ENCODE peak calls at places on chromosomes 7 and 10, in ten cellular contexts. D is fibroblast of lung, V is GM12878, F is lower lobe of right lung, L is colonic mucosa, T is IMR-90, E is aorta, R is uterus, I is A549, B is A673. G is an unnamed sample. For H3K9me3, the result is how much of the 10 kb centered on the place peaks cover.

GRCh38 chr10:132143162-132143561 is 43.6 kb upstream of the DPYSL4 start:
- DNase-seq in D (no peak), V (no peak), F (no peak), L (no peak), T (no peak), E (peak), R (no peak), I (no peak), B (no peak), G (no peak)

GRCh38 chr7:48360574-48360973 is 189.3 kb downstream of the ABCA13 start:
- DNase-seq in D (peak), V (no peak), F (no peak), L (no peak), T (peak), E (no peak), R (no peak), I (no peak), B (no peak), G (no peak)

GRCh38 chr10:48363617-48364355 is 57.3 kb downstream of the MAPK8 start:
- DNase-seq in D (peak), V (peak), F (no peak), L (peak), T (peak), E (no peak), R (no peak), I (peak), B (peak), G (peak)

GRCh38 chr7:1883031-1883761 is 213.1 kb downstream of the ELFN1 start:
- DNase-seq in D (peak), V (no peak), F (no peak), L (no peak), T (peak), E (no peak), R (no peak), I (peak), B (peak), G (no peak)

GRCh38 chr7:89072094-89072493 is 276.6 kb upstream of the TEX47 start:
- DNase-seq in D (peak), V (no peak), F (no peak), L (no peak), T (no peak), E (no peak), R (no peak), I (no peak), B (no peak), G (no peak)

GRCh38 chr10:129498680-129499079 is 31.6 kb downstream of the MGMT start:
- DNase-seq in D (no peak), V (no peak), F (no peak), L (no peak), T (no peak), E (no peak), R (no peak), I (no peak), B (no peak), G (no peak)

GRCh38 chr10:71966046-71967004 is 2.1 kb downstream of the CHST3 start:
- DNase-seq in D (peak), V (no peak), F (no peak), L (no peak), T (peak), E (no peak), R (no peak), I (peak), B (no peak), G (no peak)

GRCh38 chr7:41046221-41046761 is 656.6 kb downstream of the INHBA start:
- DNase-seq in D (peak), V (no peak), F (no peak), L (no peak), T (peak), E (no peak), R (peak), I (no peak), B (no peak), G (no peak)

GRCh38 chr10:99329238-99329890 is at the start of gene CNNM1:
- DNase-seq in D (no peak), V (no peak), F (peak), L (peak), T (no peak), E (no peak), R (peak), I (peak), B (peak), G (no peak)

GRCh38 chr7:54743580-54743979 is 15.4 kb downstream of the SEC61G start:
- DNase-seq in D (no peak), V (no peak), F (no peak), L (no peak), T (peak), E (no peak), R (no peak), I (no peak), B (no peak), G (no peak)

GRCh38 chr7:74454059-74454947 is 597 bp downstream of the GTF2IRD1 start:
- DNase-seq in D (no peak), V (no peak), F (no peak), L (no peak), T (no peak), E (no peak), R (peak), I (no peak), B (no peak), G (no peak)

GRCh38 chr7:155618708-155619633 is 25.5 kb upstream of the RBM33 start:
- DNase-seq in D (peak), V (no peak), F (no peak), L (peak), T (peak), E (no peak), R (no peak), I (peak), B (no peak), G (peak)

GRCh38 chr7:45563804-45564461 is 10.2 kb upstream of the ADCY1 start:
- DNase-seq in D (no peak), V (no peak), F (no peak), L (peak), T (no peak), E (no peak), R (no peak), I (no peak), B (no peak), G (no peak)

GRCh38 chr7:104552102-104552501 is 223.7 kb downstream of the LHFPL3 start:
- DNase-seq in D (peak), V (no peak), F (no peak), L (peak), T (peak), E (no peak), R (peak), I (peak), B (peak), G (peak)

GRCh38 chr10:98407017-98407743 is 7.8 kb downstream of the PYROXD2 start:
- DNase-seq in D (no peak), V (no peak), F (no peak), L (no peak), T (no peak), E (peak), R (no peak), I (no peak), B (no peak), G (no peak)

GRCh38 chr10:132996603-132997343 is 54.4 kb upstream of the CFAP46 start:
- DNase-seq in D (no peak), V (no peak), F (no peak), L (no peak), T (no peak), E (no peak), R (no peak), I (no peak), B (no peak), G (no peak)

GRCh38 chr10:98323221-98324164 is 55.5 kb upstream of the LOXL4 start:
- DNase-seq in D (peak), V (no peak), F (peak), L (peak), T (peak), E (peak), R (peak), I (peak), B (no peak), G (peak)

GRCh38 chr7:26090927-26091519 is 61.0 kb upstream of the NFE2L3 start:
- DNase-seq in D (peak), V (peak), F (no peak), L (no peak), T (peak), E (no peak), R (no peak), I (peak), B (peak), G (peak)

GRCh38 chr10:84227810-84228209 is 2.5 kb upstream of the LRIT2 start:
- DNase-seq in D (no peak), V (no peak), F (no peak), L (no peak), T (no peak), E (no peak), R (no peak), I (no peak), B (no peak), G (no peak)

GRCh38 chr10:78846770-78847169 is 222.0 kb upstream of the ZMIZ1 start:
- DNase-seq in D (no peak), V (no peak), F (no peak), L (no peak), T (no peak), E (no peak), R (no peak), I (no peak), B (no peak), G (no peak)

GRCh38 chr7:89042963-89043362 is 247.4 kb upstream of the TEX47 start:
- DNase-seq in D (no peak), V (no peak), F (no peak), L (no peak), T (no peak), E (no peak), R (no peak), I (no peak), B (no peak), G (no peak)

GRCh38 chr10:100194711-100195110 is 8.9 kb upstream of the ERLIN1 start:
- DNase-seq in D (no peak), V (no peak), F (no peak), L (no peak), T (no peak), E (no peak), R (no peak), I (no peak), B (no peak), G (no peak)

GRCh38 chr10:10647331-10647730 is 370.3 kb upstream of the CELF2 start:
- DNase-seq in D (no peak), V (no peak), F (no peak), L (no peak), T (no peak), E (no peak), R (no peak), I (no peak), B (no peak), G (no peak)

GRCh38 chr10:31855033-31855432 is 73.6 kb downstream of the ARHGAP12 start:
- DNase-seq in D (no peak), V (no peak), F (no peak), L (no peak), T (no peak), E (no peak), R (no peak), I (no peak), B (no peak), G (no peak)

DNA sequence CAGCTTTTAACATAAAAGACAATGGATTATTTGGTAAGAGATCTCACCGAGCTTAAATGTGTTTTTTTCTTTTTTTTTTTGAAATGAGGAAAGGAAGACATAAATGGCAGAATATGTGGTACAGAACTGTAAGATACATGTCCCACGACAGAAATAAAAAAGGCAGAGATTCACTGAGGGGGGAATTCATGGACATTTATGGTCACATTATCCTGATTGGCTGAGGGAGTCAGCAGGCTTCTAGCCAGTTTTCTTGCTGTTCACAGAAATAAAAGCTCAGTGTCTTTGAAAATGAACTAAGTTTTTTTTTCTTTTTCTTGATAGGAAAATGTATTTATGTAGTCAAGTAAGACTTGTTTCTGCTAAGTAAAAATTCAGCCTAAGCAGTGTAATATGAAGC is 8.2 kb upstream of the FAS start:
- DNase-seq in D (no peak), V (no peak), F (no peak), L (no peak), T (no peak), E (no peak), R (peak), I (no peak), B (no peak), G (no peak)
- H3K27ac ChIP-seq in D (no peak), V (no peak), F (no peak), L (no peak), T (no peak), E (peak), R (peak), I (no peak), B (peak), G (no peak)

DNA sequence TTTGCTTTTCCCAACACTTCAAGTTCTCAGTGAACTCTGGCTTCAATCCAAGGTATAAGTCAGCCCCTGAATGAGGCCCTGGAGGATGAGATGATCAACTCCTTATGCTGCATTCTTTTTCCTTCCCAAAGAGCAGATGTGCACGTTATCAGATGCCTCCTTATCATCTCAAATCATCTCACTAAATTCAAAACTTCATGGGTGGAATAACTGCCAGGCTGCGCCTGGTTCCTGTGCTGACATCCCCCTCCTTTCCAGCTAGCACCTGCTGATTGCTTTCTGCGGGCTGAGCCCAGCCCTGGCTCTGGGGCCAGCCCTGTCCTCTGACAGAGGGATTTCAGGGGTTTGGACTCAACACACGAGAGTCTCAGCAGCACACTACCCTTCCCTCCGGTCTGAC is 44.9 kb downstream of the TLL2 start:
- DNase-seq in D (no peak), V (no peak), F (no peak), L (no peak), T (no peak), E (no peak), R (no peak), I (no peak), B (no peak), G (no peak)
- H3K9me3 ChIP-seq in D (under half), V (under half), F (under half), L (under half), T (under half), E (under half), R (under half), I (under half), B (under half), G (under half)

DNA sequence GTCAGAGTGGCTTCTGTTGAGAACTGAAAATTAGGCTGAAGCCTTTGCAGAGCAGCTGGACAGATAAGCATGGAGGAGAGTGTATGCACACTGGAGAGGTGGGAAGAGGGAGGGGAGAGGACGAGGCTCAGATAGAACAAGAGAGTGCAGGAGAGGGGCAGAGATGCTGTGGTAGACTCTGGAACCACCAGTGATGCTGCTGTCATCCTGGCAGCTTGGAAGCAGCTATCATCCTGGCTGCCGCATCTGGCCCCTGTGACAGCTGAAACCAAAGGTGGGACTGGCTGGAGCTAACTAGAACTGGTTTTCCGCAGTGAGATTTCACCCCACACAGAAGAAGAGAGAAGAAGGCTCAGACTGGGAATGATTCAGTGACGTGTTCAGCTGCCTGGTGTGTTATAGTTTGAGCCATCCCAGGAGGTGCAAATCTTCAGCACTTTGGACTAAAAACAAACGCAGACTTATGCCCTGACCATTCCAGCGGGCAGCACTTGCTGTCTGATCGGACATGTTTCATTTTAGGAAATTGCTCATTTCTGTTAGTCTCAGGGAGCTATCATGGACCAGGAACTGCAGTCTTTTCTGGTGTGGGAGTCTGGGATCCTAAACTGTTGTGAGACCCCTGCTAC is 38.4 kb downstream of the EEPD1 start:
- DNase-seq in D (peak), V (no peak), F (no peak), L (no peak), T (peak), E (no peak), R (no peak), I (no peak), B (no peak), G (no peak)
- H3K4me3 ChIP-seq in D (no peak), V (peak), F (no peak), L (no peak), T (no peak), E (no peak), R (no peak), I (no peak), B (no peak), G (no peak)

GRCh38 chr10:86368987-86369386 is 2.4 kb upstream of the GRID1 start:
- DNase-seq in D (no peak), V (no peak), F (peak), L (no peak), T (no peak), E (peak), R (no peak), I (no peak), B (no peak), G (no peak)

GRCh38 chr10:86366902-86367338 is 325 bp upstream of the GRID1 start:
- DNase-seq in D (no peak), V (no peak), F (no peak), L (no peak), T (no peak), E (no peak), R (no peak), I (no peak), B (no peak), G (no peak)

GRCh38 chr10:86368046-86368445 is 1.5 kb upstream of the GRID1 start:
- DNase-seq in D (no peak), V (no peak), F (peak), L (no peak), T (no peak), E (peak), R (no peak), I (no peak), B (no peak), G (no peak)

GRCh38 chr10:86366033-86366901 is at the start of gene GRID1:
- DNase-seq in D (peak), V (no peak), F (peak), L (no peak), T (no peak), E (no peak), R (peak), I (no peak), B (peak), G (no peak)

GRCh38 chr10:86367339-86367951 is 850 bp upstream of the GRID1 start:
- DNase-seq in D (peak), V (no peak), F (peak), L (no peak), T (no peak), E (no peak), R (no peak), I (no peak), B (no peak), G (no peak)
- H3K27ac ChIP-seq in D (no peak), V (no peak), F (no peak), L (no peak), T (no peak), E (no peak), R (no peak), I (peak), B (no peak), G (no peak)

GRCh38 chr10:109115179-109115578 is 808.1 kb downstream of the XPNPEP1 start:
- DNase-seq in D (no peak), V (no peak), F (no peak), L (no peak), T (no peak), E (no peak), R (no peak), I (no peak), B (no peak), G (no peak)

DNA sequence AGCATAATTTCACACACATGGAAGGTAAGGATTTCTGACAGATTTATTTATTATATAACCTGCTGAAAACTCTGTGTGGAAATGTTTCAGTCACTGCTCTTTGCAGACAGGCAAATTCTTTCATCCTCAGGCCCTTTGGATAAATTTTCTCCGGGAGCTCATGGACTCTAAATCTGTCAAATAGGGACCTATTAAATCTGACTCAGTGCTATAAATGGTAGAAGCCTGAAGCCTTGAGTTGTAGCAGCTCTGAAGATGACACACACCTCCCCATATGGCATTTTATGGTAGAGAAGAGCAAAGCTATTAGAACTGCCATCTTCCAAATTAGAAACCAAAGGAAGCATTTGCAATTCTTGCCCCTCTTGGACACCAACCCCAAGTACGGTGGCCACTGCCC is 808.7 kb downstream of the XPNPEP1 start:
- DNase-seq in D (no peak), V (no peak), F (no peak), L (no peak), T (no peak), E (no peak), R (no peak), I (no peak), B (no peak), G (no peak)
- H3K9me3 ChIP-seq in D (under half), V (under half), F (under half), L (under half), T (under half), E (under half), R (under half), I (under half), B (under half), G (under half)